ENCODE peak calls at places on chromosome 11, in six cellular contexts. Y, S, N, Q, L and W are unnamed samples.

GRCh38 chr11:86570457-86570856 is 102.0 kb downstream of the ME3 start:
- DNase-seq in S (no peak), Y (no peak), Q (no peak), L (no peak), N (no peak), W (no peak)

GRCh38 chr11:1235615-1236315 is 12.9 kb downstream of the MUC5B start:
- DNase-seq in Q (no peak), S (no peak), N (no peak), L (no peak), Y (no peak), W (no peak)

GRCh38 chr11:2348986-2349385 is 28.1 kb upstream of the CD81 start:
- DNase-seq in Y (no peak), S (peak), Q (peak), N (no peak), L (peak), W (no peak)

GRCh38 chr11:2920343-2920742 is 8.9 kb downstream of the PHLDA2 start:
- DNase-seq in N (no peak), Q (no peak), S (no peak), Y (no peak), L (no peak), W (no peak)

GRCh38 chr11:131073167-131073566 is 156.9 kb upstream of the SNX19 start:
- DNase-seq in Y (no peak), L (no peak), S (no peak), Q (peak), N (no peak), W (no peak)

GRCh38 chr11:26247340-26247739 is 84.6 kb upstream of the ANO3 start:
- DNase-seq in Q (peak), L (peak), Y (no peak), N (no peak), S (no peak), W (no peak)

GRCh38 chr11:7436657-7437056 is 48.6 kb upstream of the OLFML1 start:
- DNase-seq in N (no peak), Y (no peak), Q (no peak), S (no peak), L (no peak), W (no peak)

GRCh38 chr11:81005595-81005994 is 1564.8 kb upstream of the TENM4 start:
- DNase-seq in Y (no peak), N (no peak), L (peak), S (peak), Q (peak), W (peak)

GRCh38 chr11:126546191-126546590 is 190.7 kb downstream of the ST3GAL4 start:
- DNase-seq in Q (peak), N (no peak), L (no peak), S (no peak), Y (no peak), W (no peak)

GRCh38 chr11:59647245-59647965 is 21.4 kb downstream of the PATL1 start:
- DNase-seq in N (no peak), Y (no peak), S (no peak), Q (no peak), L (no peak), W (no peak)

GRCh38 chr11:43504316-43504950 is 145.7 kb downstream of the TTC17 start:
- DNase-seq in L (peak), Y (no peak), N (peak), Q (peak), S (no peak), W (no peak)

GRCh38 chr11:78946945-78947914 is 372.6 kb upstream of the NARS2 start:
- DNase-seq in Q (no peak), Y (no peak), L (peak), N (no peak), S (no peak), W (no peak)

GRCh38 chr11:61967177-61967923 is at the start of gene FTH1:
- DNase-seq in Q (peak), N (peak), Y (peak), L (peak), S (peak), W (peak)

GRCh38 chr11:79466411-79466810 is 25.6 kb upstream of the TENM4 start:
- DNase-seq in S (peak), Q (peak), Y (no peak), N (no peak), L (peak), W (peak)

GRCh38 chr11:67302571-67303131 is 679 bp upstream of the SSH3 start:
- DNase-seq in L (peak), S (peak), N (no peak), Q (peak), Y (peak), W (no peak)

GRCh38 chr11:19843106-19843505 is 130.5 kb downstream of the NAV2 start:
- DNase-seq in N (no peak), Y (no peak), L (no peak), Q (no peak), S (no peak), W (no peak)

DNA sequence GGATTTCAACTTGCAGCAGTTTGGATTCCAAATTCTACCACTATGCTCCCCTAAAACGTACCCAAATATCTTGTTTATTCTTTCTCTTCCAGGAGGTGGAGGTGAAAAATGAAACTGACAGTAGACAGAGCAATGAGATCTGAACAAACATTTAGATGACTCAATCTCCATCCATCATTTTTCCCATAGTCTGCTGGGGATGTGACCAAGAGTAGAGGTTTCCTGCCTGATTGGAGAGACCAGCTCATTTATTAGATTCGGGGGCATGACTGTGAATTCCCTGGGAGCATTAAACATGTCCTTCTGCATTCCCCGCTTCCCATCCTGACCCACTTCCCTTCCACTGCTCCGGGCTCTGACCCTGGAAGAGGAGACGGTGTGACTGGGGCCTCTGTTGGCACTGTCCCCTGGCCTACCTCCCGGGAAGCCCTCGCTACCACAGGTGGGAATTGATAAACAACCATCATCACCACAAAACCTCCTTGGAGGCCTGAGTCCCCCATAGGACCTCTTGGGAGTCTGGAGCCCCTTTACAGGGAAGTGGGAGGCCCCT is 20.3 kb downstream of the DKK3 start:
- DNase-seq in Q (peak), L (no peak), S (peak), N (no peak), Y (no peak), W (no peak)
- H3K27ac ChIP-seq in Q (peak), L (no peak), S (peak), N (no peak), Y (no peak), W (peak)

GRCh38 chr11:68373810-68374501 is 61.6 kb downstream of the LRP5 start:
- DNase-seq in N (no peak), L (no peak), Y (peak), S (peak), Q (peak), W (no peak)
- H3K27ac ChIP-seq in N (no peak), L (no peak), Y (no peak), S (peak), Q (peak), W (peak)

DNA sequence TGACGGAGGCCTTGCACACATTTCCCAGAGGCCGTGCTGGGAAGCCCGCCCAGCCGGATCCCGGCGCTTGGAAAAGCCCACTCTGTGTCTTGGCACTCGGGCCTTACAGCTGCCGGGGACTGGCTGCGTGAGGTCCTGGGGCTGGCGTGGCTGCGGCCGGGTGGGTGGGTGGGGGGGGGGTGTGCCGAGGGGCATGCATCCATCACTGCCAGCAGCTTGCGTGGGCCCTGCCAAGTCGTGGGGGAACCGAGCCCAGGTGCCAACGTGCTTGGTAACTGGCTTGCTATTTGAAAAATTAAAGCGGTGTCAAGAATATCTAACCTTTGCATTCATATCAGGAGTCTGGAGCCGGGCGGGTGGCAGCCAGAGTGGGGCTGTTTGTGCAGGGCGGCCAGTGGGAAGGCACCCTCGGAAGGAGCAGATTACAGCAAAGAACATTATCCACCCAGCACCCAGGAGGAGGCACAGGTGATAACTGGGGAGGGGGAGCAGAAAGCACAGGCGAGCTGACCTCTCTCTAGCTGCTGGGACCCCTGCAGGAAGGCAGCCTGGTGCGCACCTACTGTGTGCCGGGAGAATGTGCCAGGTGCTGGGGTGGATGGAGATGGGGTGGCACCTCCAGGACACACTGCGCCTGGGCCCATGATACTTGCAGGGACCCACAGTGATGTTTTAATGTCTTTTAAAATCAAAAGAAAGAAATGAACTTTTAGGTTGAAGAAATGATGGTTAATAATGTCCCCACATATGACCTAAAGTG is 28.5 kb upstream of the SMIM38 start:
- DNase-seq in N (no peak), Q (no peak), S (no peak), L (no peak), Y (peak), W (no peak)
- H3K27ac ChIP-seq in N (no peak), Q (no peak), S (no peak), L (no peak), Y (no peak), W (no peak)

DNA sequence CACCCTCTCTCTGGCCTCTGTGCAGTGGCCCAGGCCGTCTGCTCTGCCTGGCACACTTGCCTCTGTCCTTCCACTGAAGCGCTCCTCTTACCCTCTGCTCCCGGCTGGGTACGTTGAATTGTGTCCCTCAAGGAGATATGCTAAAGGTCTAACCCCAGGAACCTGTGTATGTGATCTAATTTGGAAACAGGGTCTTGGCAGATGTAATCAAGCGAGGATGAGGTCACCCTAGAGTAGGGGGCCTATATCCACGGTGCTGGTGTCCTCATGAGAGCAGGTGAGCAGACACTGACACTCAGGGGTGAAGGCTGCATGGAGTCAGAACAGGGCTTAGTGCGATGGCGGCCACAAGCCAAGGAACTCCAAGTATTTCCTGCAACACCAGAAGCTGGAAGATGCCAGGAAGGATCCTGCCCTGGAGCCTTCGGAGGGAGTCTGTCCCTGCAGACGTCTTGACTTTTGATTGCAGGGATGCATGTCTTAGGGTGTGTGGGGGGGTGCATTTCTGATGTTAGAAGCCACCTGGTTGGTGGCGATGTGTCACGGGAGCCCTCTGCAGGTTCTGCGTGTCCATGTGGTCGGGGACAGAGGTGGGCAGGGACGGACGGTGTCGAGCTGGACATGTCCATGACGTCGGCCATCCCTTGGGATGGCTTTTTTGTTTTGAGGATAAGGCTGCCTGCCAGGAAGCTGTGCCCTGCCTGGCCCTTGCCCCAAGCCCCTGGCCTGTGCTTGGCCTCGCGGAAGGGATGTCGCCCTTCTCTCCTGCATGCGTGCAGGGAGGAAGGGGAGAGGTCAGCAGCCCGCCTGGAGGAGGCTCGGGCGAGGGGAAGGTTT is 68.6 kb downstream of the LRP5 start:
- DNase-seq in S (peak), N (no peak), Q (peak), Y (no peak), L (no peak), W (no peak)
- H3K27ac ChIP-seq in S (peak), N (no peak), Q (peak), Y (no peak), L (no peak), W (peak)

GRCh38 chr11:35190804-35191348 is 51.9 kb downstream of the CD44 start:
- DNase-seq in L (no peak), Q (peak), N (no peak), S (peak), Y (no peak), W (peak)
- H3K27ac ChIP-seq in L (no peak), Q (peak), N (no peak), S (no peak), Y (no peak), W (peak)

DNA sequence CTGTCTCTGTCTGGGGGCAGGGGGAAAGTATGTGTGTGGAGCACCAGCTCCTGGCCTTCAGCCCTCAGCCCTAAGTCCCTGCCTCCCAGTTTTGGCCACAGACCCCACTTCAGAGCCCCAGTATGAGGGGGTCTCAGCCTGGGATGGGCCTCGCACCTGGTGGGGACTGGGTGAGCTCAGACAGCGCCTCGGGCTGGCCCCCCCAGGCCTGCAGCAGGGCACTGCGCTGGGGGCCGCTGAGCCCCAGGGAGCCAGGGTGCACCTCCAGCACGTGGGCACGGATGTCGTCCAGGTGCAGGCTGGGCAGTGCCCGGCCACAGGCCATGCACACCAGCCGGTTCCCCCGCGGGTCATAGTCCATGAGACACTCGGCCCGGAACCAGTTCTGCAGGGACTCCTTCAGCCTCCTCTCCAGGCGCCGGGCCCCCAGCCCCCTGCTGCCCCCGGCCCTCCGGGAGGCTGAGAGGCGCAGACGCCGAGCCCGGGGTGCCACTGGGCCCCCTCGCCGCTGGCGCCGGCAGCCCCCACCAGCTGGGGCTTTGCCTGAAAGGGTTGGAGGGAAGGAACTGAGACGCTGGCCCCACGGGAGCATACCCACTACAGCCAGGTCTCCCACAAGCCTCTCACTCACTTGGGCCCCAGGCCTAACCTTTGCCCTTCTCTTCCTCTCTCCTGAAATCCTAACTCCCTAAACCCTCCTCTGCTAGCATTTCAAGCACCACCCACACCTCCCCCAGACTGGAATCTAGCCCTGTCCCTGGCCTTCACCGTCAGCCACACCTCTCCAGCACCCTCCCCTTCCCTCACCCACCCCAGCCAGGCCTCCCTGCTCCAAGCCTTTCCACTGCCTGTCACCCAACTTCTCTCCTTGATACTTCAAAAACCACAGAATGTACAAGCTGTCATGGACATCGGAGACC is 3.6 kb downstream of the ZFTA start:
- DNase-seq in Y (no peak), Q (no peak), N (no peak), L (no peak), S (no peak), W (no peak)
- H3K27ac ChIP-seq in Y (no peak), Q (no peak), N (no peak), L (no peak), S (no peak), W (no peak)

GRCh38 chr11:113833151-113833550 is 42.2 kb downstream of the USP28 start:
- DNase-seq in L (peak), N (no peak), Y (no peak), Q (no peak), S (no peak), W (no peak)
- H3K27ac ChIP-seq in L (peak), N (peak), Y (no peak), Q (no peak), S (no peak), W (no peak)

DNA sequence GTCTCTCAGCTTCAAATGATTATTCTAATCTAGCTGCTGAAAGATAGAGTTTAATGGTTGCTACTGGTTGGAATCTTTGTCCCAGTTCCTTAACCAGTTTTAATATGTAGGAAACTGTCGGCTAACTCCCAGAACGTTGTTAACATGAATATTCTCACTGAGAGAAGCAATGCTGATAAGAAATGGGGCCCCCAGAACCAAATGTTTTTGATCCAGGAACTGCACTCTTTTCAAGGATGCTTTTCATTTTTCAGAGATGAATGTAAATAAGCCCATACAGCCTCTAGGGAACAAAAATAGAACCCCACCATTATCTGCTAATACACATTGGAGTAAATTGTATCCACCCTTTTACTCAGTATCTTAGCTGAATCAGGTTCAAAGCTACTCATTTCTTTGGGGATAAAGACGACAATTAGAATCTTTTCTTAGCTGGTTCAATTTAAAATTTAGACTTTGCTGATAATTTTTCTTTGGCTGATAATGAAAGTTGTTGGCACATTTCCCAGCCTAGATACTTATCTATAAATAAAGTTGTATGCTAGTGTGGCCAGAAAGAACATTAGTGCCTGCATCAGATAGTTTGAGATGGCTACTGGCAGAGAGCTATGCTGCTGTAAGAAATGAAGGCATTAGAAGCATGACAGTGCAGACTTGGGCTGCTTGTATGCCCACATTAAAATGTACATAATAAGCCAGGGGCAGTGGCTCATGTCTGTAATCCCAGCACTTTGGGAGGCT is 323.3 kb upstream of the PDGFD start:
- DNase-seq in L (no peak), N (no peak), S (peak), Q (peak), Y (no peak), W (no peak)
- H3K27ac ChIP-seq in L (no peak), N (no peak), S (no peak), Q (no peak), Y (no peak), W (no peak)